ENCODE peak calls at places on chromosomes 12 and 14, in nine cellular contexts. V is upper lobe of right lung, S is AG04449, I is fibroblast of pulmonary artery, O is GM10248, W is WTC11, Y is IMR-90, A is left lung, N is GM06990. K is an unnamed sample.

GRCh38 chr12:99135376-99135775 is 490.3 kb downstream of the APAF1 start:
- DNase-seq in V (no peak), S (no peak), I (no peak), O (no peak), W (no peak), Y (no peak), A (no peak), N (no peak), K (no peak)

GRCh38 chr12:44497044-44497443 is 379.1 kb downstream of the NELL2 start:
- DNase-seq in V (no peak), S (no peak), I (no peak), O (no peak), W (no peak), Y (no peak), A (no peak), N (no peak), K (no peak)

GRCh38 chr14:25677111-25677510 is 627.2 kb upstream of the STXBP6 start:
- DNase-seq in V (no peak), S (no peak), I (no peak), O (no peak), W (no peak), Y (no peak), A (no peak), N (no peak), K (no peak)

GRCh38 chr12:120056739-120057138 is 59.8 kb downstream of the RAB35 start:
- DNase-seq in V (no peak), S (no peak), I (no peak), O (no peak), W (no peak), Y (no peak), A (no peak), N (no peak), K (no peak)

GRCh38 chr12:108664338-108665258 is 30.9 kb upstream of the SELPLG start:
- DNase-seq in V (peak), S (peak), I (peak), O (peak), W (peak), Y (peak), A (peak), N (peak), K (peak)

GRCh38 chr12:123289911-123290310 is 18.3 kb upstream of the CDK2AP1 start:
- DNase-seq in V (peak), S (no peak), I (no peak), O (no peak), W (no peak), Y (no peak), A (no peak), N (no peak), K (no peak)

GRCh38 chr12:65510584-65511050 is 232.1 kb downstream of the MSRB3 start:
- DNase-seq in V (no peak), S (no peak), I (peak), O (no peak), W (peak), Y (no peak), A (no peak), N (no peak), K (no peak)

GRCh38 chr12:538731-539539 is 79.2 kb downstream of the B4GALNT3 start:
- DNase-seq in V (peak), S (no peak), I (peak), O (no peak), W (no peak), Y (peak), A (peak), N (no peak), K (peak)

GRCh38 chr12:131896811-131897270 is 2.4 kb downstream of the ULK1 start:
- DNase-seq in V (no peak), S (peak), I (no peak), O (no peak), W (no peak), Y (no peak), A (no peak), N (no peak), K (no peak)

GRCh38 chr12:30095511-30095910 is 311.8 kb upstream of the TMTC1 start:
- DNase-seq in V (no peak), S (no peak), I (no peak), O (no peak), W (no peak), Y (no peak), A (no peak), N (no peak), K (peak)

GRCh38 chr14:34171431-34171830 is 220.6 kb upstream of the EGLN3 start:
- DNase-seq in V (no peak), S (no peak), I (no peak), O (no peak), W (no peak), Y (no peak), A (no peak), N (no peak), K (no peak)

GRCh38 chr12:78403681-78404080 is 460.9 kb upstream of the SYT1 start:
- DNase-seq in V (no peak), S (no peak), I (peak), O (no peak), W (no peak), Y (peak), A (no peak), N (no peak), K (peak)

GRCh38 chr12:94832780-94833760 is 170.4 kb downstream of the NDUFA12 start:
- DNase-seq in V (no peak), S (peak), I (peak), O (no peak), W (peak), Y (peak), A (no peak), N (no peak), K (peak)

GRCh38 chr12:3661028-3661427 is 91.9 kb downstream of the CRACR2A start:
- DNase-seq in V (no peak), S (no peak), I (no peak), O (no peak), W (no peak), Y (no peak), A (no peak), N (no peak), K (no peak)

GRCh38 chr14:68476212-68476964 is 316.5 kb downstream of the ZFP36L1 start:
- DNase-seq in V (peak), S (peak), I (peak), O (peak), W (no peak), Y (peak), A (peak), N (peak), K (peak)

GRCh38 chr12:126210448-126210847 is 1145.2 kb downstream of the AACS start:
- DNase-seq in V (no peak), S (no peak), I (peak), O (no peak), W (no peak), Y (no peak), A (no peak), N (no peak), K (no peak)

GRCh38 chr14:20499108-20499507 is 6.2 kb upstream of the RNASE10 start:
- DNase-seq in V (no peak), S (no peak), I (no peak), O (no peak), W (no peak), Y (no peak), A (no peak), N (no peak), K (no peak)

GRCh38 chr14:101775756-101776292 is 14.3 kb downstream of the PPP2R5C start:
- DNase-seq in V (no peak), S (no peak), I (no peak), O (no peak), W (no peak), Y (no peak), A (no peak), N (no peak), K (no peak)

GRCh38 chr14:101776315-101776714 is 14.8 kb downstream of the PPP2R5C start:
- DNase-seq in V (no peak), S (no peak), I (no peak), O (peak), W (no peak), Y (no peak), A (no peak), N (no peak), K (no peak)

GRCh38 chr14:101774006-101774755 is 12.7 kb downstream of the PPP2R5C start:
- DNase-seq in V (no peak), S (no peak), I (no peak), O (no peak), W (no peak), Y (no peak), A (no peak), N (no peak), K (no peak)

GRCh38 chr14:101773378-101773777 is 11.9 kb downstream of the PPP2R5C start:
- DNase-seq in V (no peak), S (no peak), I (no peak), O (no peak), W (no peak), Y (no peak), A (no peak), N (no peak), K (no peak)

GRCh38 chr14:101774814-101775213 is 13.3 kb downstream of the PPP2R5C start:
- DNase-seq in V (no peak), S (no peak), I (no peak), O (no peak), W (no peak), Y (no peak), A (no peak), N (no peak), K (no peak)
- TF ChIP-seq CTCF in V (no peak), S (no peak), I (no peak), O (no peak), W (no peak), Y (no peak), A (no peak), N (no peak), K (no peak)

GRCh38 chr14:87081004-87081403 is 912.0 kb downstream of the GALC start:
- DNase-seq in V (no peak), S (no peak), I (no peak), O (no peak), W (no peak), Y (no peak), A (no peak), N (no peak), K (no peak)
- TF ChIP-seq CTCF in V (no peak), S (no peak), I (no peak), O (no peak), W (no peak), Y (no peak), A (no peak), N (no peak), K (no peak)

GRCh38 chr14:95515523-95516517 is 630 bp downstream of the SYNE3 start:
- DNase-seq in V (peak), S (no peak), I (peak), O (peak), W (peak), Y (peak), A (peak), N (peak), K (no peak)
- TF ChIP-seq CTCF in V (peak), S (peak), I (peak), O (peak), W (no peak), Y (peak), A (peak), N (peak), K (peak)

DNA sequence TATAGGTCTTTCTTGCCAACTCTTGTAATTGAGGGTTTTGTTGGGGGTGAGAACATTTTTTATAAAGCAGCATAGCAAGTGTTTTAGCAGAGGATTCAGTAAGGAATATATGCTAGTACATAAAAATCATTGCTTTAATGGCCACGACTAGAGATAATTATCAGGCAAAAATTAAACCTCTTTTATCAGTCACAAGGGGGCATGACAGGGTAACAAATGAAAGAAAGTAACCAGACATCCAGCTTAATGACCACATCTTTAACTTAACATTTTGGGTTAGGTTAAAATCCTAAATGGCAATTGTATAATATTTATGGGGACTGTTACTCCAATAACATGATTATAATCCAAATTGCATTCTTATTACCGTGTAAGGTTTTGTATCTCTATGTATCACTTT is 119.6 kb downstream of the LRRIQ1 start:
- DNase-seq in V (no peak), S (no peak), I (peak), O (no peak), W (no peak), Y (no peak), A (no peak), N (peak), K (no peak)
- TF ChIP-seq CTCF in V (no peak), S (no peak), I (peak), O (peak), W (no peak), Y (no peak), A (no peak), N (no peak), K (no peak)

DNA sequence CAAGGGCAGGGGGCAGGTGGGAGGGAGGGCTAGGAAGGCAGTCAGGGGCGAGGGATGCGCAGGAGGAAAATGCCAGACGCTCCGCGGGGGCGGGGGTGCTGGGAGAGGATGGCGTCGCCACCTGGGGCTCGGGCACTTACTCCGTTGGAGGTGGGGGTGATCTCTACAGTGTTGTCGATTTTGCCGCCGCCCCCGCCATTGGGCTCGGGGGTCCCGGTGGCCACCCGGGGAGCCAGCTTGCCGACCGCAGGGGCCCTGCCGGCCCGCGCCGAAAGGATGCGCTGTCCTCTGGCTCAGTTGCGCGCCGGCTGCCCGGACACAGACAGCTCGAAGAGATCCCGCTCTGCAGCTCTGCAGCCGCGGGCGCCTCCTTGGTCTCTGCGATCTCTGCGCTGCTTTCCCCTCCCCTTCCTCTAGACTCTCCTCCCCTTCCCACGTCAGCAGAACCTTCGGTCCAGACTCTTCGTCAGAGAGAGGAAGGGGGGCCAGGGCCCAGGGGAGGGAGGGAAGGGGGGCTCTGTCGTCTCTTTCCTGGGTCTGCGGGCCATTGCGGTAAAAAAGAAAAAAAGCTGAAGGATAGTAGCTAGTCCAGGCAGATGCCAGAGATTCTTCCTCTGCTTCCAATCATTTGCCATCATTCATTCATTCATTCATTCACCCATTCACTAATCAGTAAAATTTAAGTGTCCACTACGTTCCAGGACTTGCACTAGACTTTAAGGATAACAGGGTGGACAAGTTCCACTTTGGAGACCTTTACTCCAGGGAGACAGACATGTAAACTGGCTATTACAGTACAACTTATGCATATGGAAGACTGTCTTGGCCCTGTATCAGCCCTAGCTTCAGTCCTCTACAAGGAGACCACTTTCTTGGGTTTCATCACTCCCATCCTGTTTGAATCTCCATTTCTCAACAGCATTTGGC is at the start of gene SLC22A17:
- DNase-seq in V (peak), S (peak), I (peak), O (no peak), W (peak), Y (peak), A (peak), N (no peak), K (peak)
- TF ChIP-seq CTCF in V (no peak), S (peak), I (peak), O (no peak), W (no peak), Y (peak), A (no peak), N (no peak), K (peak)

GRCh38 chr12:62604373-62604772 is 137.7 kb downstream of the MON2 start:
- DNase-seq in V (no peak), S (no peak), I (no peak), O (no peak), W (no peak), Y (no peak), A (no peak), N (peak), K (no peak)

GRCh38 chr12:62603811-62604098 is 137.1 kb downstream of the MON2 start:
- DNase-seq in V (no peak), S (no peak), I (no peak), O (no peak), W (no peak), Y (no peak), A (no peak), N (no peak), K (no peak)

GRCh38 chr12:62601765-62602444 is 135.3 kb downstream of the MON2 start:
- DNase-seq in V (no peak), S (no peak), I (no peak), O (no peak), W (no peak), Y (no peak), A (no peak), N (no peak), K (no peak)

GRCh38 chr12:62602445-62603060 is 135.9 kb downstream of the MON2 start:
- DNase-seq in V (peak), S (peak), I (peak), O (peak), W (peak), Y (peak), A (peak), N (peak), K (peak)

DNA sequence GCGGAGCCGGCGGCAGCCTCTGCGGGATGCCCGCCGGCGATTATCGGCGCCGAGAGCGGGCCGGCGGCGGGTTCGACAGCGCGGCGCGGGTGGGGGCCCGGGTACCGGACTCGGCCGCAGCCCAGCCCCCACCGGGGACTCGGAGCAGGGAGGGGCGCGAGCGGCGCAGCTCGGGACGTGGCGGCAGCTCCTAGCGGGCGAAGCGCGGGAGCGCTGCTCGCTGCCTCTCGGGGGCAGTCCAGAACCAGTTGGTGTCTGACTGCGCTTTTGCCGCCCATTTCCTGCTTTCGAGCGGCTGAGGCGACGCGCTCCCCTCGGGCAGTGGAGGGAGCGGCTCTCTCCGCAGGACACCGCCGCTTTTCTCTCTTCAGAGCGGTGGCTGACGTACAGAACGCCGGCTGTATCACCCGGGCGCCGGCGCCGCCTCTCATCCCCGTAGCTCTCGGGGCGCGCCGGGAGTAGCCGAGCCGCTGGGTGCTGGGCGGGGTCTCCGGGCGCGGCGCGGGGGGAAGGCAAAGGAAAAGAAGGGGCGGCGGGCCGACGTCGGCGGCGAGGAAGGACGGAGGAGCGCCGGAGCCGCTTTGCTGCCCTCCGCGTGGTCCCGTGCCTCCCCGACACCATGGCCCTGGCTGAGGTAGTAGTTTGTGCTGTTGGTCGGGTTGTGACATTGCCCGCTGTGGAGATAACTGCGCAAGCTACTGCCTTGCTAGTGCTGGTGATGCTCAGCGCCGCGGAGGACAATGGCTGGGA is 136.6 kb downstream of the MON2 start:
- DNase-seq in V (peak), S (no peak), I (peak), O (peak), W (peak), Y (peak), A (peak), N (peak), K (peak)
- TF ChIP-seq CTCF in V (peak), S (peak), I (peak), O (peak), W (no peak), Y (peak), A (peak), N (peak), K (peak)

GRCh38 chr14:22865424-22866215 is 5.9 kb upstream of the LRP10 start:
- DNase-seq in V (no peak), S (no peak), I (no peak), O (no peak), W (peak), Y (no peak), A (no peak), N (no peak), K (no peak)
- TF ChIP-seq CTCF in V (peak), S (peak), I (peak), O (no peak), W (peak), Y (no peak), A (no peak), N (peak), K (peak)

GRCh38 chr14:74459289-74459946 is 33.4 kb upstream of the SYNDIG1L start:
- DNase-seq in V (no peak), S (no peak), I (peak), O (peak), W (peak), Y (peak), A (no peak), N (peak), K (peak)
- TF ChIP-seq CTCF in V (peak), S (peak), I (peak), O (peak), W (peak), Y (peak), A (peak), N (peak), K (peak)

GRCh38 chr12:9379023-9379742 is 171.0 kb upstream of the PZP start:
- DNase-seq in V (no peak), S (no peak), I (no peak), O (no peak), W (no peak), Y (no peak), A (no peak), N (no peak), K (no peak)
- TF ChIP-seq CTCF in V (no peak), S (no peak), I (no peak), O (no peak), W (no peak), Y (no peak), A (no peak), N (no peak), K (no peak)

DNA sequence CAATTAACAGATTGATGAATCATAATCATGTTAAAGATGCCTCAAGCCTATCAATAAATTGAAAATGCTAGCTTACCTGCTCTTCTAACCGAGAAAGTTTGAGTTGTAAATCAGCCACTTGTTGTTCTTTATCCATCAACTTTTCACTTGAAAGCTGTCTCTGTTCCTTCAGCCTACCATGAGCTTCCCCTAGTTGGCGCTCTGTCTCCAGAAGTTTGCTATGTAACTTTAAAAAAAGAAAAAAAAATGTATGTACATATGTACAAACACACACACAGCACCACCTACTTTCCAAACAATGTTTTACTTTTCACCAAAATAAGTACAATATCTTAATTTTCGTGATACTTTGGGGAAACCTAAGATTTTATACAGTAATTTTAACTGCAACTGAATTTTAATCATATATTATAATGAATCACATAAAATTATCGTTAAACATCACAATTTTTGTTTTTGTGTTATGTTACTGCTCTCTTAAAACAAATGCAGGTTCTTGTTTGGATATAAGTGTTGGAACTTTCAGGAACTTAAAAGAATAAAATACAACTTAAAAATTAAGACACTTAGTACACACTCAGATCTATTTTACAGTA is 101.2 kb downstream of the EEA1 start:
- DNase-seq in V (no peak), S (no peak), I (peak), O (peak), W (peak), Y (peak), A (no peak), N (peak), K (peak)
- TF ChIP-seq CTCF in V (peak), S (peak), I (peak), O (peak), W (peak), Y (peak), A (peak), N (peak), K (peak)